ENCODE peak calls at places on chromosomes 12 and 14, in seven cellular contexts. One of them, this sample, is unnamed. For H3K4me1 and H3K36me3, the result is how much of the 10 kb centered on the place peaks cover.

GRCh38 chr12:62900686-62901272 is 34.2 kb downstream of the PPM1H start:
- DNase-seq in mucosa of descending colon: no peak
- DNase-seq in thyroid gland: no peak
- DNase-seq in lower lobe of right lung: no peak
- DNase-seq in sigmoid colon: no peak
- DNase-seq in CD8-positive, alpha-beta T cell: no peak
- DNase-seq in right atrium auricular region: no peak
- DNase-seq in this sample: no peak

GRCh38 chr12:80895240-80895639 is 42.5 kb downstream of the LIN7A start:
- DNase-seq in mucosa of descending colon: no peak
- DNase-seq in thyroid gland: no peak
- DNase-seq in lower lobe of right lung: no peak
- DNase-seq in sigmoid colon: no peak
- DNase-seq in CD8-positive, alpha-beta T cell: no peak
- DNase-seq in right atrium auricular region: no peak
- DNase-seq in this sample: no peak

GRCh38 chr12:116697305-116698130 is 40.4 kb downstream of the SPRING1 start:
- DNase-seq in mucosa of descending colon: no peak
- DNase-seq in thyroid gland: peak
- DNase-seq in lower lobe of right lung: no peak
- DNase-seq in sigmoid colon: no peak
- DNase-seq in CD8-positive, alpha-beta T cell: no peak
- DNase-seq in right atrium auricular region: no peak
- DNase-seq in this sample: no peak

GRCh38 chr12:122544537-122544936 is 17.5 kb downstream of the KNTC1 start:
- DNase-seq in mucosa of descending colon: no peak
- DNase-seq in thyroid gland: no peak
- DNase-seq in lower lobe of right lung: no peak
- DNase-seq in sigmoid colon: no peak
- DNase-seq in CD8-positive, alpha-beta T cell: no peak
- DNase-seq in right atrium auricular region: no peak
- DNase-seq in this sample: no peak

GRCh38 chr12:52156757-52157565 is 34.9 kb downstream of the KRT80 start:
- DNase-seq in mucosa of descending colon: peak
- DNase-seq in thyroid gland: peak
- DNase-seq in lower lobe of right lung: peak
- DNase-seq in sigmoid colon: peak
- DNase-seq in CD8-positive, alpha-beta T cell: peak
- DNase-seq in right atrium auricular region: peak
- DNase-seq in this sample: peak

GRCh38 chr12:100234166-100234565 is 32.7 kb downstream of the DEPDC4 start:
- DNase-seq in mucosa of descending colon: no peak
- DNase-seq in thyroid gland: no peak
- DNase-seq in lower lobe of right lung: no peak
- DNase-seq in sigmoid colon: no peak
- DNase-seq in CD8-positive, alpha-beta T cell: no peak
- DNase-seq in right atrium auricular region: no peak
- DNase-seq in this sample: no peak

GRCh38 chr12:47986266-47986610 is 18.0 kb downstream of the COL2A1 start:
- DNase-seq in mucosa of descending colon: no peak
- DNase-seq in thyroid gland: no peak
- DNase-seq in lower lobe of right lung: no peak
- DNase-seq in sigmoid colon: no peak
- DNase-seq in CD8-positive, alpha-beta T cell: no peak
- DNase-seq in right atrium auricular region: no peak
- DNase-seq in this sample: no peak

GRCh38 chr14:71400821-71401447 is 493.7 kb downstream of the PCNX1 start:
- DNase-seq in mucosa of descending colon: no peak
- DNase-seq in thyroid gland: no peak
- DNase-seq in lower lobe of right lung: no peak
- DNase-seq in sigmoid colon: no peak
- DNase-seq in CD8-positive, alpha-beta T cell: no peak
- DNase-seq in right atrium auricular region: no peak
- DNase-seq in this sample: no peak

GRCh38 chr14:62143235-62143634 is 381.0 kb downstream of the SNAPC1 start:
- DNase-seq in mucosa of descending colon: no peak
- DNase-seq in thyroid gland: peak
- DNase-seq in lower lobe of right lung: no peak
- DNase-seq in sigmoid colon: no peak
- DNase-seq in CD8-positive, alpha-beta T cell: no peak
- DNase-seq in right atrium auricular region: peak
- DNase-seq in this sample: no peak

GRCh38 chr14:63677891-63678379 is 36.3 kb upstream of the WDR89 start:
- DNase-seq in mucosa of descending colon: no peak
- DNase-seq in thyroid gland: no peak
- DNase-seq in lower lobe of right lung: no peak
- DNase-seq in sigmoid colon: no peak
- DNase-seq in CD8-positive, alpha-beta T cell: no peak
- DNase-seq in right atrium auricular region: no peak
- DNase-seq in this sample: peak

GRCh38 chr12:79373896-79374499 is 316.8 kb downstream of the PAWR start:
- DNase-seq in mucosa of descending colon: no peak
- DNase-seq in thyroid gland: peak
- DNase-seq in lower lobe of right lung: no peak
- DNase-seq in sigmoid colon: no peak
- DNase-seq in CD8-positive, alpha-beta T cell: no peak
- DNase-seq in right atrium auricular region: no peak
- DNase-seq in this sample: peak

GRCh38 chr12:68460236-68460635 is 128.1 kb upstream of the MDM1 start:
- DNase-seq in mucosa of descending colon: no peak
- DNase-seq in thyroid gland: no peak
- DNase-seq in lower lobe of right lung: no peak
- DNase-seq in sigmoid colon: no peak
- DNase-seq in CD8-positive, alpha-beta T cell: no peak
- DNase-seq in right atrium auricular region: no peak
- DNase-seq in this sample: no peak

GRCh38 chr12:51793201-51793600 is 55.3 kb downstream of the FIGNL2 start:
- DNase-seq in mucosa of descending colon: no peak
- DNase-seq in thyroid gland: no peak
- DNase-seq in lower lobe of right lung: no peak
- DNase-seq in sigmoid colon: no peak
- DNase-seq in CD8-positive, alpha-beta T cell: no peak
- DNase-seq in right atrium auricular region: no peak
- DNase-seq in this sample: no peak

GRCh38 chr14:77064535-77065178 is 33.4 kb upstream of the CIPC start:
- DNase-seq in mucosa of descending colon: no peak
- DNase-seq in thyroid gland: no peak
- DNase-seq in lower lobe of right lung: no peak
- DNase-seq in sigmoid colon: no peak
- DNase-seq in CD8-positive, alpha-beta T cell: no peak
- DNase-seq in right atrium auricular region: no peak
- DNase-seq in this sample: no peak

GRCh38 chr12:4648099-4648498 is 752 bp downstream of the AKAP3 start:
- DNase-seq in mucosa of descending colon: no peak
- DNase-seq in thyroid gland: no peak
- DNase-seq in lower lobe of right lung: no peak
- DNase-seq in sigmoid colon: no peak
- DNase-seq in CD8-positive, alpha-beta T cell: no peak
- DNase-seq in right atrium auricular region: no peak
- DNase-seq in this sample: no peak

GRCh38 chr14:21384494-21384851 is 654 bp upstream of the SUPT16H start:
- DNase-seq in mucosa of descending colon: no peak
- DNase-seq in thyroid gland: no peak
- DNase-seq in lower lobe of right lung: no peak
- DNase-seq in sigmoid colon: no peak
- DNase-seq in CD8-positive, alpha-beta T cell: no peak
- DNase-seq in right atrium auricular region: no peak
- DNase-seq in this sample: no peak

GRCh38 chr14:74867673-74868072 is 8.3 kb downstream of the PROX2 start:
- DNase-seq in mucosa of descending colon: peak
- DNase-seq in thyroid gland: no peak
- DNase-seq in lower lobe of right lung: no peak
- DNase-seq in sigmoid colon: peak
- DNase-seq in CD8-positive, alpha-beta T cell: peak
- DNase-seq in right atrium auricular region: peak
- DNase-seq in this sample: no peak

GRCh38 chr12:116687888-116688287 is 50.0 kb downstream of the SPRING1 start:
- DNase-seq in mucosa of descending colon: no peak
- DNase-seq in thyroid gland: peak
- DNase-seq in lower lobe of right lung: peak
- DNase-seq in sigmoid colon: no peak
- DNase-seq in CD8-positive, alpha-beta T cell: peak
- DNase-seq in right atrium auricular region: no peak
- DNase-seq in this sample: peak

GRCh38 chr14:54815531-54815930 is 87.1 kb downstream of the GCH1 start:
- DNase-seq in mucosa of descending colon: no peak
- DNase-seq in thyroid gland: no peak
- DNase-seq in lower lobe of right lung: no peak
- DNase-seq in sigmoid colon: no peak
- DNase-seq in CD8-positive, alpha-beta T cell: no peak
- DNase-seq in right atrium auricular region: no peak
- DNase-seq in this sample: no peak

DNA sequence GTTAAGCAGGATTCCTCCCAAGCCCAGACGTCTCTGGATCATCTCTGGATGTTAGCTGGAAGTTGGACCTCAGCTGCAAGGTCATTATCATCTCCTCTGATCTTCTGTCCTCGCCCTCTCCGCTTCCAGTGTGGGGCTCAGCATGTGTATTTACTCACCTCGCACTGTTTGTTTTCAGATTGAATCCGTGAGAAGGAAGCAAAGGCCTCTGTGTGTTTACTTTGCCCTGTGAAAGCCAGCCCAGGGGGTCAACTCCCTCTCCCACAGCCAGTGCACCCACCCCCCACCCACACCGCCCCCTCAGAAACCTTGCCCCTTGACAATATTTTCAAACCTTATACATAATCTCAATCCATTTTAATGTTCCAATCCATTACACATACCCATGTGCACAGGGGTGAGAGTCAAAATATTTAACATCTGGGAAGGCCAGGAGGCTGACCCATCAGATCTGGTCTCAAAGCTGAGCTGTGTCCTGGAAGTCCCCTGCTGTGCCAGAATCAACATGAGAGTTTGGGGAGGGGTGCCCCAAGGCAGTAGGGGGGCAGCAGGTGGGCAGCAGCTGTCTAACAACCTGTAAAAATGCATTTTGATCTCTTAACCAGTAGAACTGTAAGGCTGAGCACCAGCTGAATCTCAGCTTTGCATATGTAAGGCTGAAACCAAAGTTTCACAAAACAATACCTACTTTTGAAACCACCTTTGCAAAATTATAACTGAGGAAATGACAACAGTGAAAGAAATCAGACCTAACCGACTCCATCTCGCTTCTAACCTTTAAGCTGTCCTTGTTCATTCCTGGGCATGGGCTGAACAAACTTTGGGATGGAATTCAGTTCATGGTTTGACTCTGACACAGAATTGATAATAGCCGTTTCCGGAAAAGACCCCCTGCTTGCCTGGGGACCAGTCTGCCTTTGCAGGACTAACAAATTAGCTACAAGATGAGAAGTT is 158.0 kb downstream of the ZNF664 start:
- DNase-seq in mucosa of descending colon: no peak
- DNase-seq in thyroid gland: no peak
- DNase-seq in lower lobe of right lung: no peak
- DNase-seq in sigmoid colon: no peak
- DNase-seq in CD8-positive, alpha-beta T cell: no peak
- DNase-seq in right atrium auricular region: no peak
- DNase-seq in this sample: no peak
- H3K4me1 ChIP-seq in mucosa of descending colon: under half
- H3K4me1 ChIP-seq in thyroid gland: under half
- H3K4me1 ChIP-seq in lower lobe of right lung: under half
- H3K4me1 ChIP-seq in sigmoid colon: under half
- H3K4me1 ChIP-seq in CD8-positive, alpha-beta T cell: under half
- H3K4me1 ChIP-seq in right atrium auricular region: under half
- H3K4me1 ChIP-seq in this sample: under half

DNA sequence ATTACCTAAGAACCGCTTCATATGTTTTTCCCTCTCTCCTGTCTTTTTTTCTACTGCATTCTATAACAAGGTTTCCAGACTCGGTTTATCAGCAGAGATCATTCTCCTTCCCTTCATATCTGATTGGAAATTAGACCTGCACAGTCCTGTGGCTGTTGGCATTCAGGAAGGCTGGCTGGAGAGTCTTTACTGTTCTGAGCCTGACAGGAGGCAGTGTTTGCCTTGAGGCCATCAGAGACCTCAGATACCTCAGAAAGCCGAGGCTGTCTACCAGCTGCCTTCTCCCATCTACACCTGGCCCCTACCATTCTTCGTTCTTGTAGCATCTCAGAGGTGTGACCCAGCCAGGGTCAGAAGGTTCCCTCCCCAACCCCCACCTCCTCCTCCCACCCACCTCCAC is 182.0 kb downstream of the CAND1 start:
- DNase-seq in mucosa of descending colon: no peak
- DNase-seq in thyroid gland: no peak
- DNase-seq in lower lobe of right lung: no peak
- DNase-seq in sigmoid colon: no peak
- DNase-seq in CD8-positive, alpha-beta T cell: no peak
- DNase-seq in right atrium auricular region: no peak
- DNase-seq in this sample: no peak
- H3K4me3 ChIP-seq in mucosa of descending colon: no peak
- H3K4me3 ChIP-seq in thyroid gland: no peak
- H3K4me3 ChIP-seq in lower lobe of right lung: no peak
- H3K4me3 ChIP-seq in sigmoid colon: no peak
- H3K4me3 ChIP-seq in CD8-positive, alpha-beta T cell: no peak
- H3K4me3 ChIP-seq in right atrium auricular region: no peak
- H3K4me3 ChIP-seq in this sample: no peak

GRCh38 chr12:27477049-27477448 is 30.5 kb downstream of the SMCO2 start:
- DNase-seq in mucosa of descending colon: no peak
- DNase-seq in thyroid gland: no peak
- DNase-seq in lower lobe of right lung: no peak
- DNase-seq in sigmoid colon: no peak
- DNase-seq in CD8-positive, alpha-beta T cell: no peak
- DNase-seq in right atrium auricular region: no peak
- DNase-seq in this sample: no peak

GRCh38 chr12:27474344-27474743 is 27.8 kb downstream of the SMCO2 start:
- DNase-seq in mucosa of descending colon: no peak
- DNase-seq in thyroid gland: no peak
- DNase-seq in lower lobe of right lung: no peak
- DNase-seq in sigmoid colon: no peak
- DNase-seq in CD8-positive, alpha-beta T cell: no peak
- DNase-seq in right atrium auricular region: no peak
- DNase-seq in this sample: no peak

GRCh38 chr12:27478949-27479348 is 32.4 kb downstream of the SMCO2 start:
- DNase-seq in mucosa of descending colon: no peak
- DNase-seq in thyroid gland: no peak
- DNase-seq in lower lobe of right lung: no peak
- DNase-seq in sigmoid colon: no peak
- DNase-seq in CD8-positive, alpha-beta T cell: no peak
- DNase-seq in right atrium auricular region: no peak
- DNase-seq in this sample: no peak

DNA sequence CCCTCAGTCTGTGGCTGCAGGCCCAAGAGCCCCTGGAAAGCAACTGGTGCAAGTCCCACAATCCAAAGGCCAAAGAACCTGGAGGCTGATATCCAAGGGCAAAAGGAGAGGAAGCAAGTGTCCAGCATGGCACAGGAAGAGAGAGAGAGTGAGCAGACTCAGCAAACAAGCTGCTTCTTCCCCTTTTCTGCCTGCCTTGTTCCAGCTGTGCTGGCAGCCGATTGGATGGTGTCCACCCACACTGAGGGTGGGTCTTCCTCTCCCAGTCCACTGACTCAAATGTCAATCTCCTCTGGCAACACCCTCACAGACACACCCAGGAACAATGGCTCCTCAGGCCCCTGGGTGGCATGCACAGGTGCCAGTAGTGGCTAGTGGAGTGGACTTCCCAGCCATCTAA is 33.5 kb downstream of the SMCO2 start:
- DNase-seq in mucosa of descending colon: no peak
- DNase-seq in thyroid gland: no peak
- DNase-seq in lower lobe of right lung: no peak
- DNase-seq in sigmoid colon: no peak
- DNase-seq in CD8-positive, alpha-beta T cell: no peak
- DNase-seq in right atrium auricular region: no peak
- DNase-seq in this sample: no peak
- H3K36me3 ChIP-seq in mucosa of descending colon: under half
- H3K36me3 ChIP-seq in thyroid gland: under half
- H3K36me3 ChIP-seq in lower lobe of right lung: under half
- H3K36me3 ChIP-seq in sigmoid colon: under half
- H3K36me3 ChIP-seq in CD8-positive, alpha-beta T cell: under half
- H3K36me3 ChIP-seq in right atrium auricular region: under half
- H3K36me3 ChIP-seq in this sample: under half

GRCh38 chr14:105022276-105022670 is 1.4 kb upstream of the CDCA4 start:
- DNase-seq in mucosa of descending colon: no peak
- DNase-seq in thyroid gland: no peak
- DNase-seq in lower lobe of right lung: no peak
- DNase-seq in sigmoid colon: no peak
- DNase-seq in CD8-positive, alpha-beta T cell: no peak
- DNase-seq in right atrium auricular region: no peak
- DNase-seq in this sample: no peak
- H3K4me1 ChIP-seq in mucosa of descending colon: under half
- H3K4me1 ChIP-seq in thyroid gland: under half
- H3K4me1 ChIP-seq in lower lobe of right lung: under half
- H3K4me1 ChIP-seq in sigmoid colon: under half
- H3K4me1 ChIP-seq in CD8-positive, alpha-beta T cell: under half
- H3K4me1 ChIP-seq in right atrium auricular region: under half
- H3K4me1 ChIP-seq in this sample: under half

This sample was measured in HAP-1.